ENCODE peak calls at places on chromosomes 1 and 21, in nine cellular contexts. V, R, B, T, K, S, G, Z and Y are unnamed samples.
A peak's percentile ranks its signal among the peaks of the same experiment; 100 is the strongest.

GRCh38 chr1:113802367-113803007 is 9.8 kb downstream of the RSBN1 start:
- DNase-seq in V (no peak), R (no peak), B (no peak), T (no peak), K (no peak), S (no peak), G (no peak), Z (no peak), Y (no peak)

GRCh38 chr21:40254540-40255455 is 387.6 kb downstream of the PCP4 start:
- DNase-seq in V (peak; percentile 25), R (no peak), B (no peak), T (no peak), K (no peak), S (peak; percentile 24), G (no peak), Z (no peak), Y (no peak)

GRCh38 chr1:145918992-145919939 is 749 bp upstream of the PEX11B start:
- DNase-seq in V (peak; percentile 65), R (peak; percentile 47), B (peak; percentile 59), T (peak; percentile 54), K (peak; percentile 49), S (no peak), G (peak; percentile 62), Z (peak; percentile 59), Y (peak; percentile 45)

GRCh38 chr1:100229681-100230443 is 19.8 kb downstream of the DBT start:
- DNase-seq in V (no peak), R (no peak), B (no peak), T (no peak), K (no peak), S (no peak), G (no peak), Z (no peak), Y (no peak)

GRCh38 chr1:88998716-88999115 is 6.3 kb upstream of the KYAT3 start:
- DNase-seq in V (peak; percentile 75), R (peak; percentile 79), B (no peak), T (peak; percentile 41), K (peak; percentile 30), S (no peak), G (peak; percentile 71), Z (no peak), Y (peak; percentile 83)

GRCh38 chr1:78292361-78292760 is 198.4 kb upstream of the PTGFR start:
- DNase-seq in V (no peak), R (no peak), B (no peak), T (no peak), K (no peak), S (peak; percentile 50), G (no peak), Z (no peak), Y (no peak)

GRCh38 chr1:64470670-64471217 is 815 bp downstream of the CACHD1 start:
- DNase-seq in V (peak; percentile 44), R (peak; percentile 7), B (peak; percentile 17), T (peak; percentile 15), K (peak; percentile 9), S (no peak), G (peak; percentile 73), Z (peak; percentile 32), Y (peak; percentile 18)

GRCh38 chr1:14689996-14690614 is 91.6 kb downstream of the KAZN start:
- DNase-seq in V (no peak), R (no peak), B (no peak), T (no peak), K (no peak), S (no peak), G (no peak), Z (no peak), Y (no peak)

GRCh38 chr1:3711780-3712451 is 40.3 kb upstream of the CCDC27 start:
- DNase-seq in V (no peak), R (no peak), B (no peak), T (no peak), K (no peak), S (no peak), G (no peak), Z (no peak), Y (no peak)

GRCh38 chr21:44682580-44683151 is 703 bp upstream of the KRTAP12-1 start:
- DNase-seq in V (no peak), R (no peak), B (no peak), T (no peak), K (no peak), S (no peak), G (no peak), Z (no peak), Y (no peak)

GRCh38 chr21:35738342-35738961 is 321.9 kb downstream of the SETD4 start:
- DNase-seq in V (peak; percentile 18), R (no peak), B (no peak), T (no peak), K (peak; percentile 5), S (no peak), G (no peak), Z (peak; percentile 28), Y (peak; percentile 32)

GRCh38 chr1:242212401-242212800 is 213.5 kb upstream of the MAP1LC3C start:
- DNase-seq in V (no peak), R (no peak), B (no peak), T (no peak), K (no peak), S (no peak), G (peak; percentile 58), Z (no peak), Y (no peak)

GRCh38 chr1:223652436-223652901 is 13.0 kb downstream of the CAPN8 start:
- DNase-seq in V (no peak), R (no peak), B (no peak), T (no peak), K (no peak), S (no peak), G (peak; percentile 47), Z (no peak), Y (no peak)

GRCh38 chr1:211340622-211341487 is 14.2 kb downstream of the TRAF5 start:
- DNase-seq in V (no peak), R (no peak), B (no peak), T (no peak), K (no peak), S (no peak), G (no peak), Z (no peak), Y (peak; percentile 81)

DNA sequence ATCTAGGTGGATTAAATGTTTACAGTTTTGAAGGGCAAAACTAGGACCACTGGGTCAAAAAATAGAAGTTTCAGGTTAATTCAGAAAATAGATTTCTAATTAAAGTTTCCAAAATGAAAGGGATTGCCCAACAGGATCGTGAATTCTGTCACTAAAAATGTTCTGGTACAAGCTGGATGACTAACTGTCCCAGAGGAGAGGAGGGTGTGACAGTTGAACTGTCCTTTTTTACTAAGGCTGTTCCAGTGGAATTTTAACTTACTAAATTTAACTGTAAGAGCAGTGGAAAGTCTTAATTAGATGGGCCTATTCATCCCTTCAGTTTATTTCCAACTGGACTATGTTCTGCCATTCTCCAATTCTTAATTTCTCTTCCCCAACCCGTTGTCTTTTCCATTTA is 7.2 kb downstream of the SNX7 start:
- DNase-seq in V (no peak), R (no peak), B (no peak), T (no peak), K (no peak), S (no peak), G (no peak), Z (no peak), Y (no peak)
- H3K4me3 ChIP-seq in V (no peak overlapping the region), R (no peak overlapping the region), B (no peak overlapping the region), T (no peak overlapping the region), K (no peak overlapping the region), S (no peak overlapping the region), G (no peak overlapping the region), Z (no peak overlapping the region), Y (no peak overlapping the region)

GRCh38 chr1:30798389-30798951 is 40.9 kb upstream of the LAPTM5 start:
- DNase-seq in V (no peak), R (no peak), B (no peak), T (no peak), K (peak; percentile 30), S (no peak), G (no peak), Z (peak; percentile 42), Y (no peak)
- H3K4me3 ChIP-seq in V (no peak overlapping the region), R (no peak overlapping the region), B (no peak overlapping the region), T (no peak overlapping the region), K (no peak overlapping the region), S (no peak overlapping the region), G (no peak overlapping the region), Z (no peak overlapping the region), Y (no peak overlapping the region)

GRCh38 chr1:182617734-182618288 is 13.6 kb upstream of the RGS16 start:
- DNase-seq in V (no peak), R (peak; percentile 51), B (no peak), T (no peak), K (no peak), S (no peak), G (no peak), Z (no peak), Y (no peak)
- H3K4me3 ChIP-seq in V (no peak overlapping the region), R (no peak overlapping the region), B (no peak overlapping the region), T (no peak overlapping the region), K (no peak overlapping the region), S (no peak overlapping the region), G (no peak overlapping the region), Z (no peak overlapping the region), Y (no peak overlapping the region)

DNA sequence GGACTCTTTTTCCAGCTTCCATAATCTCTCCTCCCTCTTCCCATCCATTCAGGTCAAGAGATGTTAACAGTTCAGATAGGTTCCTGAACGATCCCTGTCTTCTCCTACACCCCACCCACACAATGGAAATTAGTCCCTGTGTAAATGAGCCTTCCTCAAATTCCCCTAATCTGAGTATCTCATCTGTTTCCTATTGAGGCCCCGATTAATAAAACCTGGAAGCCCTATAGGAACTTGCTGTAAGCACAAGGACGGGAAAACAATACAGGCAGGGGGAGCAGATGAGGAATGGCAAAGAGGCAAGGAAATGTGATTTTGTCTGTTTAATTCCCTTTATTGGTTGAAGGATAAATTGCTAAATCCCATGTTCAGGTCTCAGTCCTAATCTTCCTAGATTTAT is 7.1 kb upstream of the GPX7 start:
- DNase-seq in V (no peak), R (no peak), B (no peak), T (no peak), K (no peak), S (no peak), G (no peak), Z (no peak), Y (no peak)
- H3K4me3 ChIP-seq in V (no peak overlapping the region), R (no peak overlapping the region), B (no peak overlapping the region), T (no peak overlapping the region), K (no peak overlapping the region), S (no peak overlapping the region), G (no peak overlapping the region), Z (no peak overlapping the region), Y (no peak overlapping the region)

GRCh38 chr1:107964397-107965111 is 426 bp downstream of the VAV3 start:
- DNase-seq in V (peak; percentile 28), R (peak; percentile 39), B (no peak), T (peak; percentile 64), K (no peak), S (no peak), G (peak; percentile 44), Z (peak; percentile 23), Y (peak; percentile 16)
- H3K4me3 ChIP-seq in V (peak overlapping the region; percentile 28), R (peak overlapping the region; percentile 48), B (peak overlapping the region; percentile 22), T (peak overlapping the region; percentile 67), K (peak overlapping the region; percentile 45), S (peak overlapping the region; percentile 33), G (peak overlapping the region; percentile 73), Z (peak overlapping the region; percentile 63), Y (peak overlapping the region; percentile 61)